ENCODE peak calls at places on chromosomes 7 and 10, in ten cellular contexts. G is progenitor cell of endocrine pancreas; K is GM12865; F is HFFc6; T is CD4-positive, alpha-beta T cell; D is tibial nerve; L is osteocyte; N is hepatocyte; Z is NB4; I is AG10803. O is an unnamed sample.

GRCh38 chr7:136057509-136057908 is 80.3 kb upstream of the MTPN start:
- DNase-seq in G (no peak), K (no peak), F (no peak), T (no peak), D (no peak), L (no peak), N (no peak), Z (no peak), I (no peak), O (no peak)

GRCh38 chr10:43355749-43356371 is 15.6 kb upstream of the FXYD4 start:
- DNase-seq in G (no peak), K (no peak), F (peak), T (no peak), D (no peak), L (no peak), N (no peak), Z (peak), I (no peak), O (no peak)

GRCh38 chr7:44294325-44295069 is 30.9 kb downstream of the CAMK2B start:
- DNase-seq in G (no peak), K (no peak), F (no peak), T (no peak), D (no peak), L (no peak), N (no peak), Z (no peak), I (no peak), O (no peak)

GRCh38 chr7:90984692-90985091 is 279.5 kb upstream of the FZD1 start:
- DNase-seq in G (no peak), K (no peak), F (no peak), T (no peak), D (no peak), L (no peak), N (no peak), Z (no peak), I (no peak), O (no peak)

GRCh38 chr7:148625342-148625741 is 34.8 kb downstream of the C7orf33 start:
- DNase-seq in G (no peak), K (no peak), F (no peak), T (no peak), D (no peak), L (no peak), N (no peak), Z (no peak), I (no peak), O (no peak)

GRCh38 chr7:988426-988911 is 5.5 kb downstream of the CYP2W1 start:
- DNase-seq in G (no peak), K (no peak), F (no peak), T (no peak), D (no peak), L (no peak), N (peak), Z (no peak), I (peak), O (no peak)

GRCh38 chr10:73810735-73811465 is 498 bp downstream of the NDST2 start:
- DNase-seq in G (peak), K (peak), F (no peak), T (peak), D (no peak), L (no peak), N (peak), Z (peak), I (peak), O (no peak)

GRCh38 chr7:48363174-48363573 is 191.9 kb downstream of the ABCA13 start:
- DNase-seq in G (no peak), K (no peak), F (no peak), T (no peak), D (no peak), L (no peak), N (no peak), Z (no peak), I (no peak), O (no peak)

GRCh38 chr10:129048513-129048912 is 418.5 kb upstream of the MGMT start:
- DNase-seq in G (no peak), K (no peak), F (no peak), T (no peak), D (no peak), L (no peak), N (no peak), Z (no peak), I (no peak), O (no peak)

GRCh38 chr10:119428789-119429188 is 113.7 kb downstream of the RGS10 start:
- DNase-seq in G (no peak), K (no peak), F (no peak), T (no peak), D (no peak), L (no peak), N (no peak), Z (no peak), I (peak), O (no peak)

DNA sequence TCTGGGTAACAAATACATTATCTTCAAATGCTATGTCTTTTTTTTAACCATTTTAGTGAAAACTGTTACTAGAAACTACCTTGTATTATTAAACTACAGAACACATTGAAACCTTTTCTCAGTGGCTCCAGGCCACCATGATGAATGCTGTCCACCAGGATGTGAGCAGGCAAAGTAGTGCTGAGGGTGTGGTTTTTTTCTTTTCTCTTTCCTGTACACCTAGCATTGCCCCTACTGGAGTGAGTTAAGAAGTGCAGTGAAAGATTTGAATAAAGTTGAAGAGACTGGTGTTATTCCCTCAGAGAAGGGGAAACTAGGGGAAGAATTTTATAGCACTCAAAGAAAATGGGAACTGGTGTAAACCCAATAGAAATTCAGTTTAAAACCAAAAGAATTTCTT is 120.0 kb upstream of the SAMD8 start:
- DNase-seq in G (no peak), K (peak), F (peak), T (no peak), D (no peak), L (no peak), N (peak), Z (peak), I (no peak), O (no peak)
- TF ChIP-seq CTCF in G (peak), K (peak), F (peak), T (peak), D (no peak), L (peak), N (peak), Z (peak), I (peak), O (no peak)

GRCh38 chr10:132913559-132914115 is 28.7 kb downstream of the CFAP46 start:
- DNase-seq in G (no peak), K (no peak), F (no peak), T (no peak), D (peak), L (no peak), N (no peak), Z (no peak), I (no peak), O (no peak)
- TF ChIP-seq CTCF in G (no peak), K (no peak), F (no peak), T (no peak), D (no peak), L (no peak), N (no peak), Z (no peak), I (no peak), O (no peak)

GRCh38 chr7:82600601-82601000 is 157.0 kb upstream of the CACNA2D1 start:
- DNase-seq in G (no peak), K (no peak), F (no peak), T (no peak), D (no peak), L (no peak), N (no peak), Z (peak), I (no peak), O (no peak)
- TF ChIP-seq CTCF in G (no peak), K (no peak), F (no peak), T (no peak), D (no peak), L (no peak), N (peak), Z (no peak), I (peak), O (no peak)

DNA sequence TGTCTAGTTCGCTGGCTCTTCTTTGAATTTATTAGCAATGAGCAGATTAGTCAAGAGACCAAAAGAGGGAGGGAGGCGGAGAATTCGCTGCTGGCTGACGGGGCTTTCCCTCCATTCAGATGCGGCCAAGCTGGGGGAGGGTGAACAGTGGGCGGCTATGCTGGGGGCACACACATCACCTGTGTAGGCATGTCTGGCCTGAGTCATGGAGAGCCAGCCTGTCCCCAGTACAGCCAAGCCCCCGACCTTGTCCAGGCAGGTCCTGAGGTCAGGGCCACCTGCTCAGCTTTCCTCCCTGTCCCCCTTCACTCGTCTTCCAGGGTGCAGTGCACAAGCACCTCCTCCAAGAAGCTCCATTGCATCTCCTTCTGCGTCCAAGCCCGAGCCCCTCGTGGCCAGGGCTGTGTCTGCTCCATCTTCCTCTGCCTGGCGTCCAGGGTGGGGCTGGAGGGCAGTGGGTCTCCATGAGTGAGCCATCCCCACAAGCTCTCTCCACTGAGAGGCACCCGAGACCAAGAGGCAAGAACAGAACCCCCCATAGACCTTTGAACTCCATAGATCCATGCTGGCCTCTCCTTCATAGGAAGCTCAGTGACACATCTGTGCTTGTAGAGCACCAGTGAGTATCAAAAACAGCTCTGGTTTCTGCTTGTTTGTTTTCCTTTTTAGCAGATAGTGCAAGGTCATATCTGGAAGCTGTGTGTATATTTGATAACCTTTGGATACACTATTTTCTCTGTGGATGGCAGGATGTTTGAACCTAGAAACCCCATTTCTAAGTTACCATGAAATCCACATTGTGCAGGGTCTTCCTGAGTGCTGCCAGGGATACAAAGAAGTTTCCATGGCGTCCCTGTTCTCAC is 1.9 kb upstream of the DEPP1 start:
- DNase-seq in G (no peak), K (peak), F (no peak), T (peak), D (no peak), L (no peak), N (no peak), Z (no peak), I (no peak), O (no peak)
- TF ChIP-seq CTCF in G (no peak), K (no peak), F (no peak), T (no peak), D (no peak), L (no peak), N (no peak), Z (no peak), I (no peak), O (no peak)

GRCh38 chr10:97888134-97888533 is 38.5 kb downstream of the GOLGA7B start:
- DNase-seq in G (no peak), K (no peak), F (no peak), T (no peak), D (no peak), L (no peak), N (no peak), Z (no peak), I (no peak), O (no peak)

GRCh38 chr10:97886264-97886663 is 36.6 kb downstream of the GOLGA7B start:
- DNase-seq in G (no peak), K (no peak), F (no peak), T (no peak), D (no peak), L (no peak), N (no peak), Z (no peak), I (no peak), O (no peak)

GRCh38 chr10:97887399-97887798 is 37.8 kb downstream of the GOLGA7B start:
- DNase-seq in G (no peak), K (no peak), F (no peak), T (no peak), D (no peak), L (no peak), N (no peak), Z (peak), I (no peak), O (no peak)

GRCh38 chr10:97889461-97890265 is 40.0 kb downstream of the GOLGA7B start:
- DNase-seq in G (no peak), K (no peak), F (no peak), T (no peak), D (no peak), L (peak), N (peak), Z (peak), I (peak), O (no peak)

DNA sequence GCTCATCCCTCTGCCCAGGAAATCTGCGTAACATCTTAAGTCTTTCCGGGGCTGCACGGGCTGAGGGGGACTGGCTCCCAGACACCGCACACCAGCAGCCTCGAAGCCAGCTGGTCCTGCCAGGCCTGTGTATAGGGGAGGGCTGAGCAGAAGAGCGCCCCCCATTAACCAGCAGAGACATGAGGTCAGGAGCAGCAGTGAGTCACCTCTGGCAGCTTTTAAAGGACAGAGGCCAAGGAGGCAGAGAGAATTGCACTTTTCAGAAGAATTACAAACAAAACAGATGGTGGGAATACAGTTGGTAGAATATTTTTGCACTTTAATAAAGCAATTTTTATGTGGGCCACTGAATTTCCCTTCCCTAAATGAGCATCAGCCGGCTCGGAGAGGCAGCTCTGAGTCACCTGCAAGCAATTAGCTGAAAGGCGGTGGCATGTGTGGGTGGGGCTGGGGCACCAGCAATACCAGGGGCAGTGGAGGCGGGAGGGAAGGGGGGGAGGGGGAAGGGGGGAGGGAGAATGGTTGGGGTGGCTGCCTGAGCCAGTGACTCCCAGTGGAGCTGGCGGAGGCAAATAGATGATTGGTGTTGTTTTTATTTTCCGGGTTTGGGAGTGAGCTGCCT is 39.1 kb downstream of the GOLGA7B start:
- DNase-seq in G (no peak), K (no peak), F (peak), T (no peak), D (no peak), L (no peak), N (peak), Z (peak), I (peak), O (no peak)
- TF ChIP-seq CTCF in G (no peak), K (no peak), F (peak), T (no peak), D (no peak), L (no peak), N (no peak), Z (peak), I (peak), O (no peak)